ENCODE peak calls at places on chromosome 1, in five cellular contexts. S is activated CD8-positive, alpha-beta T cell treated with anti-CD3 and anti-CD28 coated beads for 36 hours; A is lung; J is CD8-positive, alpha-beta T cell; N is WTC11. E is an unnamed sample.

GRCh38 chr1:201766117-201766863 is 62.7 kb upstream of the IPO9 start:
- DNase-seq in A (no peak), N (no peak), S (no peak), J (no peak), E (peak; percentile 79)

GRCh38 chr1:113686891-113687624 is 72.2 kb downstream of the PHTF1 start:
- DNase-seq in A (no peak), S (no peak), J (no peak), N (no peak), E (peak; percentile 41)

GRCh38 chr1:52914463-52914862 is 7.1 kb downstream of the ECHDC2 start:
- DNase-seq in S (no peak), A (no peak), J (no peak), N (no peak), E (no peak)

GRCh38 chr1:54538538-54538937 is 9.5 kb upstream of the ACOT11 start:
- DNase-seq in J (no peak), S (no peak), N (no peak), A (no peak), E (no peak)

GRCh38 chr1:111563619-111564018 is 56.0 kb upstream of the RAP1A start:
- DNase-seq in J (no peak), A (no peak), S (no peak), N (no peak), E (peak; percentile 69)

GRCh38 chr1:82185084-82185483 is 384.4 kb downstream of the ADGRL2 start:
- DNase-seq in A (no peak), N (no peak), S (no peak), J (no peak), E (no peak)

GRCh38 chr1:17046043-17046657 is 7.7 kb downstream of the SDHB start:
- DNase-seq in A (no peak), S (no peak), N (no peak), J (no peak), E (peak; percentile 73)

GRCh38 chr1:18100493-18101063 is 7.0 kb upstream of the IGSF21 start:
- DNase-seq in J (peak; percentile 40), S (peak; percentile 67), A (peak; percentile 58), N (peak; percentile 77), E (peak; percentile 45)

GRCh38 chr1:243213045-243213787 is 41.9 kb downstream of the CEP170 start:
- DNase-seq in J (no peak), A (no peak), N (no peak), S (no peak), E (peak; percentile 40)

GRCh38 chr1:151680812-151681211 is 35.8 kb downstream of the CELF3 start:
- DNase-seq in N (no peak), S (no peak), J (no peak), A (no peak), E (peak; percentile 85)

GRCh38 chr1:237580726-237581125 is 310.0 kb downstream of the ZP4 start:
- DNase-seq in J (no peak), N (no peak), S (no peak), A (no peak), E (no peak)

GRCh38 chr1:90357980-90358379 is 359.1 kb downstream of the BARHL2 start:
- DNase-seq in S (no peak), N (no peak), A (no peak), J (no peak), E (no peak)

GRCh38 chr1:185646202-185646683 is 87.9 kb upstream of the HMCN1 start:
- DNase-seq in J (no peak), A (peak; percentile 64), N (no peak), S (no peak), E (peak; percentile 100)

GRCh38 chr1:52334906-52335528 is 31.0 kb downstream of the CC2D1B start:
- DNase-seq in S (no peak), J (no peak), A (no peak), N (no peak), E (no peak)

GRCh38 chr1:244049142-244049968 is 1.7 kb upstream of the ZBTB18 start:
- DNase-seq in S (peak; percentile 53), N (peak; percentile 55), J (peak; percentile 51), A (no peak), E (no peak)

GRCh38 chr1:246814890-246815289 is 90.7 kb downstream of the SCCPDH start:
- DNase-seq in J (no peak), A (no peak), N (no peak), S (no peak), E (no peak)

GRCh38 chr1:93820554-93821411 is 58.2 kb downstream of the DNTTIP2 start:
- DNase-seq in J (no peak), S (no peak), N (no peak), A (no peak), E (no peak)

GRCh38 chr1:75641325-75641724 is 30.4 kb upstream of the SLC44A5 start:
- DNase-seq in J (no peak), S (no peak), A (no peak), N (no peak), E (no peak)

GRCh38 chr1:75640137-75640536 is 29.2 kb upstream of the SLC44A5 start:
- DNase-seq in S (no peak), N (no peak), A (no peak), J (no peak), E (no peak)

DNA sequence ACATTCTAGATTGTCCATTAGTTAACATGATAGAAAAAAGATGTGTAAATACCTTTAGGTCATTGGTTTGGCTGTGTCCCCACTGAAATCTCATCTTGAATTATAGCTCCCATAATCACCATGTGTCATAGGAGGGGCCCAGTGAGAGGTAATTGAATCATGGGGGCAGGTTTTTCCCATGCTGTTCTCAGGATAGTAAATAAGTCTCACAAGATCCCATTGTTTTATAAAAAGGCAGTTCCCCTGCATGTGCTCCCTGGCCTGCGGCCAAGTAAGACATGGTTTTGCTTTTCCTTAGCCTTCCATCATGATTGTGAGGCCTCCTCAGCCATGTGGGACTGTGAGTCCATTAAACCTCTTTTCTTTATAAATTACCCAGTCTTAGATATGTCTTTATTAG is 32.5 kb upstream of the SLC44A5 start:
- DNase-seq in S (no peak), A (no peak), J (no peak), N (no peak), E (no peak)
- TF ChIP-seq CTCF in S (no peak), A (no peak), J (no peak), N (no peak), E (no peak)

GRCh38 chr1:210200090-210200736 is 32.4 kb upstream of the SERTAD4 start:
- DNase-seq in J (no peak), A (no peak), S (no peak), N (no peak), E (no peak)
- TF ChIP-seq CTCF in J (no peak), A (no peak), S (no peak), N (no peak), E (no peak)

GRCh38 chr1:97247196-97247595 is 525.6 kb downstream of the PTBP2 start:
- DNase-seq in A (no peak), S (no peak), N (no peak), J (no peak), E (no peak)

GRCh38 chr1:97245682-97246081 is 524.1 kb downstream of the PTBP2 start:
- DNase-seq in S (no peak), N (no peak), J (no peak), A (no peak), E (no peak)

GRCh38 chr1:97238816-97239215 is 517.2 kb downstream of the PTBP2 start:
- DNase-seq in J (no peak), N (no peak), S (no peak), A (no peak), E (no peak)

DNA sequence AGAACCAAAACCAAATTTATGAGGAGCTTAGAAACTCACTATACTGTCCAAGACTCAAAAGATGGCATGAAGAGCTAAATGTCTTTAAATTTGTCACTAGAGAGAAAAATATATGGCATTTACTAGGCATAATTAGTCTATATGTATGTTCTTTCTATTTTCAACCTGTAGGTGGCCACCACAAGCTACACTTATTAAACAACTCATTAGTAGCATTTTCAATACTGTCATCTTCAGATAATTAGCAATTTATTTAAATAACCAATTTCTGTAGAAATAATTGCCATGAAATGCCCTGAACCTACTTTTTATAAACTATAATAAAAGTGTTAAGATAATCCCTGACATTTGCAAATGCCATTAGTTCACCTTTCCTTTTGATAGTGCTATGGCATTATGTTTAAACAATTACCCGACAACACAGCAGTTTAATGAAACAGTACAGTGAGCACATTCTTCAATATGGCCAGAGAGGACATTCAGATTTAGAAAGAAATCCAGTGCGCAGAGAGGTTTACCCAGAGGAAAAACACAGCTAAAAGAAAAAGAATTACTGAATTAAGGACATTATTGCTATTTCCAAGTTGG is 522.5 kb downstream of the PTBP2 start:
- DNase-seq in S (no peak), J (no peak), A (no peak), N (no peak), E (peak; percentile 18)
- TF ChIP-seq CTCF in S (peak; percentile 43), J (no peak), A (peak; percentile 4), N (peak; percentile 47), E (peak; percentile 85)

DNA sequence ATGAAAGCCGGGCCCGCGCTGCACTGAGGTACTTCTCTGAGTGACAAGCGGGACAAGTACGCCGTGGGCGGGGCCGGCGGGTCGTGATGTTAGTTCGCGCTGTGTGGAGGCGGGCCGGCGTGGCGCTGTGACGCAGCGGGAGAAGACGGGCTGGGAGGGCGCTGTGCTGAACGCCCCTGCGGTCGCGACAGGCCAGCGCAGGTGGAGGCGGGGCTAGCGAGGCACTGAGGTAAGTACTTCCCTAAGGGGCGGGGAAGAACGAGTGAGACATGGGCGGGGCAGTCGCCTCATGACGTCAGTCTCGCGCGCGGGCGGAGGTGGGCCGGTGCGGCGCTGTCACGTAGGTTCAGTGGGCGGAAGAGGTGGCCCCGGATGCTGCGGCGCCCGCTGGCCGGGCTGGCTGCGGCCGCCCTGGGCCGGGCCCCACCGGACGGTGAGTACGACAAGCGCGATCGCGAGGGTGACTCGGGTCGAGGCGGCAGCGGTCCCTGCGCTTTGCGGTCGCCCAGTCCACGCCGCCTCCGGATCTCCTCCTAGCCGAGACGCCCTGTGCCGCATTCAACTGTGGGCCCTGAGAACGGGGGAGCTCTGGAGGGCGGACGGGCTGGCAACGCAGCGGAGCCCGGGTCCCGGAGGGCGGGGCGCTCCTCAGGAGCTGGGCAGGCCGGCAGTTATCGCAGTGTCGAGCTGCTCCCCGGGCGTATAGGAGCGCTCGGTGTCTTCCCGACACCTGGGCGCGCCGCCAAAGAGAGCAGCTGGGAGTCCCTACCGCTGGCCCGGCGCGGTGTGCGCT is at the start of gene GUK1:
- DNase-seq in N (peak; percentile 100), S (peak; percentile 100), A (peak; percentile 100), J (peak; percentile 100), E (peak; percentile 100)
- TF ChIP-seq CTCF in N (no peak), S (no peak), A (peak; percentile 6), J (no peak), E (peak; percentile 72)

GRCh38 chr1:157773723-157774350 is 3.1 kb downstream of the FCRL2 start:
- DNase-seq in A (no peak), J (no peak), N (peak; percentile 53), S (no peak), E (no peak)
- TF ChIP-seq CTCF in A (peak; percentile 7), J (no peak), N (peak; percentile 31), S (peak; percentile 30), E (no peak)

DNA sequence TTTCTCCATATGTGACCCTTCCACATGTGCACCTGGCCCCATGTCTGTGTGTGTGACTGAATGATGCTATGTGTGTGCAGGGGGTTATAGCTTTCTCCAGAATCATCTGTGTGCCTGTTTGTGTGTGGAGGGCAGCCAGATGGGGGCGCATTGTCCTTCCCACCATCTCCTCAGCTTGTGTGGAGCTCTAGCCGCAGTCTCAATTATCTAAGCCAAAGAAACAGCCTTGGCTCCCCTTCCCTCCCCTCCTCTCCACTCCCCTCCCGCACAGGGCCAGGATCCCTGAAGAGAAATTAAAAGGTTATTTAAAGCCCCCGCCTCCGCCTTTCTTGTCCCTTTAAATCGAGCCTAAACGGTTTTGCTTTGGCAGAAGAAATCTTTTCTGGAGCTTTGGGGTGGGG is 1.8 kb upstream of the DMBX1 start:
- DNase-seq in J (no peak), N (peak; percentile 71), S (peak; percentile 57), A (no peak), E (no peak)
- TF ChIP-seq CTCF in J (no peak), N (no peak), S (peak; percentile 28), A (no peak), E (peak; percentile 39)

E was measured in HFFc6.